ENCODE peak calls at places on chromosomes 16 and 17, in six cellular contexts. One of them, this sample, is unnamed.

GRCh38 chr17:39064374-39064773 is 87.1 kb downstream of the PLXDC1 start:
- DNase-seq in mucosa of gallbladder: no peak
- DNase-seq in NT2/D1: no peak
- DNase-seq in activated effector memory CD4-positive, alpha-beta T cell treated with Interleukin-2 at 50 U/mL for 16 hours: no peak
- DNase-seq in RWPE1: peak; percentile 25
- DNase-seq in AG10803: peak; percentile 82
- DNase-seq in this sample: no peak

GRCh38 chr17:67779098-67779672 is 46.1 kb upstream of the BPTF start:
- DNase-seq in NT2/D1: no peak
- DNase-seq in activated effector memory CD4-positive, alpha-beta T cell treated with Interleukin-2 at 50 U/mL for 16 hours: no peak
- DNase-seq in AG10803: peak; percentile 47
- DNase-seq in mucosa of gallbladder: peak; percentile 34
- DNase-seq in RWPE1: peak; percentile 36
- DNase-seq in this sample: no peak

GRCh38 chr16:50210266-50211038 is 55.9 kb upstream of the ADCY7 start:
- DNase-seq in NT2/D1: peak; percentile 57
- DNase-seq in AG10803: peak; percentile 97
- DNase-seq in mucosa of gallbladder: peak; percentile 83
- DNase-seq in RWPE1: no peak
- DNase-seq in activated effector memory CD4-positive, alpha-beta T cell treated with Interleukin-2 at 50 U/mL for 16 hours: peak; percentile 39
- DNase-seq in this sample: peak; percentile 94

GRCh38 chr17:36727577-36727976 is 126.2 kb downstream of the MRM1 start:
- DNase-seq in AG10803: no peak
- DNase-seq in NT2/D1: no peak
- DNase-seq in activated effector memory CD4-positive, alpha-beta T cell treated with Interleukin-2 at 50 U/mL for 16 hours: no peak
- DNase-seq in RWPE1: no peak
- DNase-seq in mucosa of gallbladder: no peak
- DNase-seq in this sample: no peak

GRCh38 chr17:79338589-79338988 is 264.0 kb downstream of the ENGASE start:
- DNase-seq in mucosa of gallbladder: no peak
- DNase-seq in RWPE1: peak; percentile 74
- DNase-seq in NT2/D1: peak; percentile 20
- DNase-seq in AG10803: peak; percentile 58
- DNase-seq in activated effector memory CD4-positive, alpha-beta T cell treated with Interleukin-2 at 50 U/mL for 16 hours: no peak
- DNase-seq in this sample: peak; percentile 37

GRCh38 chr16:35207059-35207999 is 1747.9 kb downstream of the TP53TG3F start:
- DNase-seq in AG10803: no peak
- DNase-seq in activated effector memory CD4-positive, alpha-beta T cell treated with Interleukin-2 at 50 U/mL for 16 hours: no peak
- DNase-seq in NT2/D1: no peak
- DNase-seq in mucosa of gallbladder: no peak
- DNase-seq in RWPE1: no peak
- DNase-seq in this sample: no peak

GRCh38 chr16:85825326-85825725 is 25.8 kb downstream of the COX4I1 start:
- DNase-seq in RWPE1: no peak
- DNase-seq in mucosa of gallbladder: no peak
- DNase-seq in activated effector memory CD4-positive, alpha-beta T cell treated with Interleukin-2 at 50 U/mL for 16 hours: no peak
- DNase-seq in NT2/D1: no peak
- DNase-seq in AG10803: no peak
- DNase-seq in this sample: no peak

GRCh38 chr16:12317856-12318591 is 341.5 kb downstream of the SNX29 start:
- DNase-seq in mucosa of gallbladder: no peak
- DNase-seq in activated effector memory CD4-positive, alpha-beta T cell treated with Interleukin-2 at 50 U/mL for 16 hours: no peak
- DNase-seq in NT2/D1: no peak
- DNase-seq in RWPE1: peak; percentile 30
- DNase-seq in AG10803: no peak
- DNase-seq in this sample: no peak

GRCh38 chr16:66991545-66992077 is 3.2 kb downstream of the CES4A start:
- DNase-seq in activated effector memory CD4-positive, alpha-beta T cell treated with Interleukin-2 at 50 U/mL for 16 hours: no peak
- DNase-seq in RWPE1: no peak
- DNase-seq in AG10803: no peak
- DNase-seq in mucosa of gallbladder: no peak
- DNase-seq in NT2/D1: no peak
- DNase-seq in this sample: no peak

GRCh38 chr17:31225831-31226230 is 71.2 kb downstream of the OMG start:
- DNase-seq in activated effector memory CD4-positive, alpha-beta T cell treated with Interleukin-2 at 50 U/mL for 16 hours: no peak
- DNase-seq in NT2/D1: no peak
- DNase-seq in RWPE1: no peak
- DNase-seq in mucosa of gallbladder: no peak
- DNase-seq in AG10803: no peak
- DNase-seq in this sample: no peak

GRCh38 chr17:77649717-77650211 is 308.7 kb upstream of the TNRC6C start:
- DNase-seq in mucosa of gallbladder: no peak
- DNase-seq in RWPE1: peak; percentile 39
- DNase-seq in NT2/D1: no peak
- DNase-seq in activated effector memory CD4-positive, alpha-beta T cell treated with Interleukin-2 at 50 U/mL for 16 hours: no peak
- DNase-seq in AG10803: peak; percentile 40
- DNase-seq in this sample: no peak

GRCh38 chr17:51608251-51608933 is 348.0 kb downstream of the UTP18 start:
- DNase-seq in AG10803: no peak
- DNase-seq in activated effector memory CD4-positive, alpha-beta T cell treated with Interleukin-2 at 50 U/mL for 16 hours: no peak
- DNase-seq in NT2/D1: no peak
- DNase-seq in RWPE1: no peak
- DNase-seq in mucosa of gallbladder: no peak
- DNase-seq in this sample: no peak

GRCh38 chr17:3535253-3535995 is 22.2 kb downstream of the TRPV3 start:
- DNase-seq in activated effector memory CD4-positive, alpha-beta T cell treated with Interleukin-2 at 50 U/mL for 16 hours: peak; percentile 23
- DNase-seq in AG10803: peak; percentile 80
- DNase-seq in NT2/D1: peak; percentile 67
- DNase-seq in RWPE1: no peak
- DNase-seq in mucosa of gallbladder: peak; percentile 45
- DNase-seq in this sample: peak; percentile 90

GRCh38 chr16:89058812-89059211 is 34.8 kb upstream of the ACSF3 start:
- DNase-seq in NT2/D1: no peak
- DNase-seq in AG10803: no peak
- DNase-seq in activated effector memory CD4-positive, alpha-beta T cell treated with Interleukin-2 at 50 U/mL for 16 hours: no peak
- DNase-seq in mucosa of gallbladder: no peak
- DNase-seq in RWPE1: no peak
- DNase-seq in this sample: no peak

GRCh38 chr17:32723310-32723955 is 153.5 kb downstream of the MYO1D start:
- DNase-seq in NT2/D1: no peak
- DNase-seq in RWPE1: no peak
- DNase-seq in activated effector memory CD4-positive, alpha-beta T cell treated with Interleukin-2 at 50 U/mL for 16 hours: no peak
- DNase-seq in mucosa of gallbladder: no peak
- DNase-seq in AG10803: no peak
- DNase-seq in this sample: peak; percentile 52

GRCh38 chr16:648786-649589 is at the start of gene WDR90:
- DNase-seq in AG10803: peak; percentile 89
- DNase-seq in RWPE1: peak; percentile 91
- DNase-seq in mucosa of gallbladder: peak; percentile 95
- DNase-seq in NT2/D1: peak; percentile 87
- DNase-seq in activated effector memory CD4-positive, alpha-beta T cell treated with Interleukin-2 at 50 U/mL for 16 hours: peak; percentile 89
- DNase-seq in this sample: peak; percentile 96

GRCh38 chr16:51084074-51084928 is 66.8 kb downstream of the SALL1 start:
- DNase-seq in activated effector memory CD4-positive, alpha-beta T cell treated with Interleukin-2 at 50 U/mL for 16 hours: no peak
- DNase-seq in RWPE1: no peak
- DNase-seq in NT2/D1: peak; percentile 28
- DNase-seq in AG10803: peak; percentile 5
- DNase-seq in mucosa of gallbladder: no peak
- DNase-seq in this sample: no peak

GRCh38 chr17:78108726-78109488 is 19.6 kb downstream of the TMC6 start:
- DNase-seq in AG10803: no peak
- DNase-seq in mucosa of gallbladder: no peak
- DNase-seq in activated effector memory CD4-positive, alpha-beta T cell treated with Interleukin-2 at 50 U/mL for 16 hours: no peak
- DNase-seq in NT2/D1: no peak
- DNase-seq in RWPE1: no peak
- DNase-seq in this sample: peak; percentile 59

GRCh38 chr16:57694191-57694555 is 433 bp upstream of the DRC7 start:
- DNase-seq in activated effector memory CD4-positive, alpha-beta T cell treated with Interleukin-2 at 50 U/mL for 16 hours: no peak
- DNase-seq in AG10803: no peak
- DNase-seq in NT2/D1: no peak
- DNase-seq in mucosa of gallbladder: no peak
- DNase-seq in RWPE1: no peak
- DNase-seq in this sample: no peak

GRCh38 chr17:7574176-7574953 is 5.1 kb upstream of the CD68 start:
- DNase-seq in RWPE1: no peak
- DNase-seq in NT2/D1: no peak
- DNase-seq in mucosa of gallbladder: no peak
- DNase-seq in activated effector memory CD4-positive, alpha-beta T cell treated with Interleukin-2 at 50 U/mL for 16 hours: no peak
- DNase-seq in AG10803: no peak
- DNase-seq in this sample: no peak

GRCh38 chr16:84247844-84248243 is 8.0 kb upstream of the KCNG4 start:
- DNase-seq in AG10803: peak; percentile 46
- DNase-seq in mucosa of gallbladder: no peak
- DNase-seq in RWPE1: peak; percentile 41
- DNase-seq in activated effector memory CD4-positive, alpha-beta T cell treated with Interleukin-2 at 50 U/mL for 16 hours: no peak
- DNase-seq in NT2/D1: no peak
- DNase-seq in this sample: no peak

GRCh38 chr17:15882058-15882720 is 62.7 kb upstream of the ADORA2B start:
- DNase-seq in NT2/D1: no peak
- DNase-seq in activated effector memory CD4-positive, alpha-beta T cell treated with Interleukin-2 at 50 U/mL for 16 hours: no peak
- DNase-seq in mucosa of gallbladder: no peak
- DNase-seq in AG10803: no peak
- DNase-seq in RWPE1: no peak
- DNase-seq in this sample: no peak

GRCh38 chr16:81513204-81514040 is 68.8 kb downstream of the CMIP start:
- DNase-seq in NT2/D1: no peak
- DNase-seq in activated effector memory CD4-positive, alpha-beta T cell treated with Interleukin-2 at 50 U/mL for 16 hours: no peak
- DNase-seq in AG10803: peak; percentile 52
- DNase-seq in mucosa of gallbladder: no peak
- DNase-seq in RWPE1: no peak
- DNase-seq in this sample: peak; percentile 70

GRCh38 chr17:60675997-60676396 is 1.7 kb upstream of the BCAS3 start:
- DNase-seq in activated effector memory CD4-positive, alpha-beta T cell treated with Interleukin-2 at 50 U/mL for 16 hours: no peak
- DNase-seq in RWPE1: no peak
- DNase-seq in AG10803: no peak
- DNase-seq in mucosa of gallbladder: no peak
- DNase-seq in NT2/D1: no peak
- DNase-seq in this sample: no peak

GRCh38 chr17:45291170-45291805 is 25.5 kb downstream of the MAP3K14 start:
- DNase-seq in mucosa of gallbladder: peak; percentile 58
- DNase-seq in AG10803: no peak
- DNase-seq in activated effector memory CD4-positive, alpha-beta T cell treated with Interleukin-2 at 50 U/mL for 16 hours: no peak
- DNase-seq in NT2/D1: no peak
- DNase-seq in RWPE1: no peak
- DNase-seq in this sample: peak; percentile 77

GRCh38 chr17:45092932-45093430 is 31.9 kb downstream of the NMT1 start:
- DNase-seq in NT2/D1: no peak
- DNase-seq in AG10803: peak; percentile 100
- DNase-seq in RWPE1: peak; percentile 97
- DNase-seq in mucosa of gallbladder: peak; percentile 79
- DNase-seq in activated effector memory CD4-positive, alpha-beta T cell treated with Interleukin-2 at 50 U/mL for 16 hours: no peak
- DNase-seq in this sample: peak; percentile 98

GRCh38 chr16:17389392-17389791 is 81.4 kb downstream of the XYLT1 start:
- DNase-seq in NT2/D1: no peak
- DNase-seq in AG10803: peak; percentile 80
- DNase-seq in RWPE1: no peak
- DNase-seq in activated effector memory CD4-positive, alpha-beta T cell treated with Interleukin-2 at 50 U/mL for 16 hours: no peak
- DNase-seq in mucosa of gallbladder: no peak
- DNase-seq in this sample: no peak

GRCh38 chr17:74972973-74973328 is 392 bp upstream of the HID1 start:
- DNase-seq in activated effector memory CD4-positive, alpha-beta T cell treated with Interleukin-2 at 50 U/mL for 16 hours: no peak
- DNase-seq in NT2/D1: no peak
- DNase-seq in mucosa of gallbladder: no peak
- DNase-seq in AG10803: no peak
- DNase-seq in RWPE1: no peak
- DNase-seq in this sample: no peak

GRCh38 chr16:4753227-4753626 is 13.7 kb downstream of the ZNF500 start:
- DNase-seq in RWPE1: no peak
- DNase-seq in AG10803: no peak
- DNase-seq in activated effector memory CD4-positive, alpha-beta T cell treated with Interleukin-2 at 50 U/mL for 16 hours: no peak
- DNase-seq in NT2/D1: no peak
- DNase-seq in mucosa of gallbladder: no peak
- DNase-seq in this sample: no peak

GRCh38 chr17:60098578-60098977 is 19.9 kb upstream of the HEATR6 start:
- DNase-seq in activated effector memory CD4-positive, alpha-beta T cell treated with Interleukin-2 at 50 U/mL for 16 hours: no peak
- DNase-seq in NT2/D1: no peak
- DNase-seq in AG10803: no peak
- DNase-seq in RWPE1: no peak
- DNase-seq in mucosa of gallbladder: no peak
- DNase-seq in this sample: no peak

GRCh38 chr16:76461836-76462235 is 184.6 kb downstream of the CNTNAP4 start:
- DNase-seq in RWPE1: no peak
- DNase-seq in mucosa of gallbladder: no peak
- DNase-seq in activated effector memory CD4-positive, alpha-beta T cell treated with Interleukin-2 at 50 U/mL for 16 hours: no peak
- DNase-seq in NT2/D1: no peak
- DNase-seq in AG10803: no peak
- DNase-seq in this sample: no peak

GRCh38 chr16:87800497-87800896 is 34.7 kb upstream of the KLHDC4 start:
- DNase-seq in AG10803: no peak
- DNase-seq in RWPE1: no peak
- DNase-seq in NT2/D1: no peak
- DNase-seq in activated effector memory CD4-positive, alpha-beta T cell treated with Interleukin-2 at 50 U/mL for 16 hours: no peak
- DNase-seq in mucosa of gallbladder: no peak
- DNase-seq in this sample: no peak

GRCh38 chr17:78933959-78934568 is 8.9 kb upstream of the TIMP2 start:
- DNase-seq in AG10803: peak; percentile 99
- DNase-seq in mucosa of gallbladder: peak; percentile 94
- DNase-seq in NT2/D1: no peak
- DNase-seq in RWPE1: peak; percentile 82
- DNase-seq in activated effector memory CD4-positive, alpha-beta T cell treated with Interleukin-2 at 50 U/mL for 16 hours: no peak
- DNase-seq in this sample: peak; percentile 90

GRCh38 chr17:33910200-33910857 is 344.8 kb upstream of the CCL2 start:
- DNase-seq in NT2/D1: no peak
- DNase-seq in AG10803: no peak
- DNase-seq in RWPE1: no peak
- DNase-seq in activated effector memory CD4-positive, alpha-beta T cell treated with Interleukin-2 at 50 U/mL for 16 hours: no peak
- DNase-seq in mucosa of gallbladder: no peak
- DNase-seq in this sample: no peak

GRCh38 chr17:49106366-49107210 is 26.0 kb upstream of the B4GALNT2 start:
- DNase-seq in mucosa of gallbladder: peak; percentile 17
- DNase-seq in NT2/D1: no peak
- DNase-seq in activated effector memory CD4-positive, alpha-beta T cell treated with Interleukin-2 at 50 U/mL for 16 hours: no peak
- DNase-seq in AG10803: peak; percentile 39
- DNase-seq in RWPE1: no peak
- DNase-seq in this sample: no peak

GRCh38 chr17:35807371-35808144 is 1.7 kb upstream of the TAF15 start:
- DNase-seq in AG10803: peak; percentile 66
- DNase-seq in mucosa of gallbladder: no peak
- DNase-seq in RWPE1: no peak
- DNase-seq in NT2/D1: no peak
- DNase-seq in activated effector memory CD4-positive, alpha-beta T cell treated with Interleukin-2 at 50 U/mL for 16 hours: no peak
- DNase-seq in this sample: no peak

GRCh38 chr17:48023408-48024148 is 14.0 kb downstream of the COPZ2 start:
- DNase-seq in AG10803: peak; percentile 77
- DNase-seq in NT2/D1: peak; percentile 69
- DNase-seq in RWPE1: peak; percentile 79
- DNase-seq in activated effector memory CD4-positive, alpha-beta T cell treated with Interleukin-2 at 50 U/mL for 16 hours: peak; percentile 36
- DNase-seq in mucosa of gallbladder: peak; percentile 78
- DNase-seq in this sample: peak; percentile 92

GRCh38 chr17:37821025-37821713 is 76.3 kb upstream of the HNF1B start:
- DNase-seq in RWPE1: no peak
- DNase-seq in activated effector memory CD4-positive, alpha-beta T cell treated with Interleukin-2 at 50 U/mL for 16 hours: no peak
- DNase-seq in NT2/D1: no peak
- DNase-seq in AG10803: no peak
- DNase-seq in mucosa of gallbladder: no peak
- DNase-seq in this sample: no peak